ENCODE peak calls at places on chromosomes 12 and 14, in ten cellular contexts. V, N, D, Q, P, K, M, O, S and J are unnamed samples.

GRCh38 chr12:130591736-130592135 is 124.4 kb downstream of the RIMBP2 start:
- DNase-seq in V (no peak), N (no peak), D (no peak), Q (no peak), P (no peak), K (no peak), M (no peak), O (no peak), S (no peak), J (no peak)

GRCh38 chr12:51028126-51028810 is 2.1 kb upstream of the SLC11A2 start:
- DNase-seq in V (no peak), N (peak), D (no peak), Q (peak), P (peak), K (peak), M (no peak), O (peak), S (no peak), J (peak)

GRCh38 chr14:69117020-69117767 is 35.7 kb downstream of the DCAF5 start:
- DNase-seq in V (no peak), N (no peak), D (no peak), Q (no peak), P (no peak), K (no peak), M (no peak), O (no peak), S (no peak), J (no peak)

GRCh38 chr12:6326316-6326959 is 15.4 kb downstream of the TNFRSF1A start:
- DNase-seq in V (no peak), N (peak), D (no peak), Q (peak), P (peak), K (no peak), M (no peak), O (peak), S (no peak), J (peak)

GRCh38 chr14:22464422-22465142 is 124.4 kb downstream of the DAD1 start:
- DNase-seq in V (no peak), N (peak), D (no peak), Q (no peak), P (no peak), K (no peak), M (no peak), O (no peak), S (no peak), J (no peak)

GRCh38 chr12:120994589-120995337 is 16.4 kb downstream of the HNF1A start:
- DNase-seq in V (no peak), N (no peak), D (no peak), Q (no peak), P (no peak), K (no peak), M (no peak), O (no peak), S (no peak), J (no peak)

GRCh38 chr12:95633671-95634465 is 82.6 kb upstream of the USP44 start:
- DNase-seq in V (no peak), N (no peak), D (no peak), Q (peak), P (peak), K (no peak), M (no peak), O (no peak), S (no peak), J (no peak)

GRCh38 chr12:58481811-58482210 is 438.5 kb downstream of the LRIG3 start:
- DNase-seq in V (no peak), N (no peak), D (no peak), Q (no peak), P (no peak), K (no peak), M (no peak), O (no peak), S (no peak), J (no peak)

GRCh38 chr14:79967001-79967400 is 244.3 kb downstream of the DIO2 start:
- DNase-seq in V (no peak), N (no peak), D (no peak), Q (no peak), P (no peak), K (no peak), M (no peak), O (no peak), S (no peak), J (no peak)

GRCh38 chr12:116565963-116566362 is 6.8 kb downstream of the MAP1LC3B2 start:
- DNase-seq in V (no peak), N (no peak), D (no peak), Q (no peak), P (no peak), K (no peak), M (no peak), O (no peak), S (no peak), J (no peak)

GRCh38 chr14:99538275-99538674 is 57.1 kb downstream of the CCNK start:
- DNase-seq in V (no peak), N (no peak), D (no peak), Q (peak), P (no peak), K (no peak), M (no peak), O (no peak), S (no peak), J (no peak)

GRCh38 chr14:99252940-99253868 is 18.8 kb downstream of the BCL11B start:
- DNase-seq in V (no peak), N (no peak), D (peak), Q (peak), P (no peak), K (no peak), M (no peak), O (no peak), S (peak), J (no peak)

GRCh38 chr12:105721051-105721825 is 390.7 kb downstream of the C12orf75 start:
- DNase-seq in V (no peak), N (no peak), D (no peak), Q (no peak), P (peak), K (no peak), M (no peak), O (peak), S (no peak), J (no peak)

GRCh38 chr12:124736115-124737039 is 127.3 kb downstream of the SCARB1 start:
- DNase-seq in V (no peak), N (no peak), D (no peak), Q (peak), P (no peak), K (no peak), M (no peak), O (no peak), S (no peak), J (no peak)

GRCh38 chr12:6461401-6462233 is 8.9 kb downstream of the VAMP1 start:
- DNase-seq in V (no peak), N (peak), D (peak), Q (peak), P (no peak), K (peak), M (no peak), O (no peak), S (peak), J (no peak)

GRCh38 chr14:85063747-85064146 is 466.2 kb upstream of the FLRT2 start:
- DNase-seq in V (no peak), N (no peak), D (no peak), Q (no peak), P (no peak), K (no peak), M (no peak), O (no peak), S (no peak), J (no peak)

GRCh38 chr12:27193854-27194544 is 50.1 kb upstream of the STK38L start:
- DNase-seq in V (peak), N (no peak), D (no peak), Q (peak), P (peak), K (no peak), M (no peak), O (no peak), S (no peak), J (no peak)

GRCh38 chr14:91374287-91374880 is 43.2 kb downstream of the CCDC88C start:
- DNase-seq in V (no peak), N (no peak), D (no peak), Q (no peak), P (no peak), K (no peak), M (no peak), O (no peak), S (no peak), J (no peak)

GRCh38 chr12:80472912-80473500 is 29.0 kb downstream of the PTPRQ start:
- DNase-seq in V (peak), N (peak), D (no peak), Q (peak), P (peak), K (no peak), M (no peak), O (peak), S (no peak), J (no peak)

GRCh38 chr12:92995258-92995905 is 66.3 kb upstream of the EEA1 start:
- DNase-seq in V (no peak), N (peak), D (no peak), Q (no peak), P (no peak), K (no peak), M (no peak), O (no peak), S (no peak), J (no peak)

GRCh38 chr14:91142214-91142668 is 28.4 kb downstream of the DGLUCY start:
- DNase-seq in V (no peak), N (peak), D (peak), Q (no peak), P (no peak), K (no peak), M (no peak), O (no peak), S (no peak), J (no peak)

GRCh38 chr14:99300190-99300589 is 28.2 kb upstream of the BCL11B start:
- DNase-seq in V (no peak), N (no peak), D (no peak), Q (no peak), P (no peak), K (no peak), M (no peak), O (no peak), S (no peak), J (no peak)

GRCh38 chr14:100472094-100472455 is 115.1 kb downstream of the BEGAIN start:
- DNase-seq in V (no peak), N (no peak), D (no peak), Q (no peak), P (no peak), K (no peak), M (no peak), O (no peak), S (no peak), J (no peak)

GRCh38 chr12:92208613-92209121 is 63.0 kb upstream of the BTG1 start:
- DNase-seq in V (peak), N (peak), D (no peak), Q (peak), P (peak), K (no peak), M (no peak), O (peak), S (peak), J (no peak)